ENCODE peak calls at places on chromosome 20, in five cellular contexts. Q, M, W, C and D are unnamed samples.

GRCh38 chr20:18224968-18225568 is 63.3 kb upstream of the ZNF133 start:
- DNase-seq in Q (peak; percentile 59), W (no peak), C (no peak), M (peak; percentile 72), D (peak; percentile 77)

GRCh38 chr20:18705490-18705889 is 108.1 kb upstream of the SCP2D1 start:
- DNase-seq in M (no peak), W (no peak), Q (peak; percentile 93), C (no peak), D (no peak)

GRCh38 chr20:38034108-38034649 is 633 bp downstream of the RPRD1B start:
- DNase-seq in W (no peak), Q (peak; percentile 3), M (peak; percentile 6), C (peak; percentile 13), D (no peak)

GRCh38 chr20:13772529-13772928 is 12.2 kb downstream of the ESF1 start:
- DNase-seq in C (no peak), Q (no peak), W (no peak), M (no peak), D (no peak)

GRCh38 chr20:7893019-7893730 is 47.1 kb downstream of the HAO1 start:
- DNase-seq in Q (no peak), W (no peak), C (no peak), M (peak; percentile 82), D (no peak)

GRCh38 chr20:55581519-55581918 is 423.8 kb downstream of the CBLN4 start:
- DNase-seq in C (no peak), Q (no peak), M (no peak), W (no peak), D (no peak)

GRCh38 chr20:10747019-10747418 is 73.2 kb upstream of the JAG1 start:
- DNase-seq in W (no peak), M (no peak), C (no peak), Q (no peak), D (no peak)

GRCh38 chr20:13839421-13840092 is 54.7 kb downstream of the NDUFAF5 start:
- DNase-seq in W (no peak), Q (peak; percentile 70), M (peak; percentile 77), C (no peak), D (no peak)

GRCh38 chr20:25308083-25308491 is 60.2 kb downstream of the PYGB start:
- DNase-seq in M (no peak), C (no peak), W (no peak), Q (no peak), D (peak; percentile 62)

GRCh38 chr20:57986776-57987175 is 241.7 kb downstream of the ANKRD60 start:
- DNase-seq in C (no peak), M (no peak), Q (no peak), W (no peak), D (no peak)

GRCh38 chr20:63182946-63183415 is 33.0 kb downstream of the YTHDF1 start:
- DNase-seq in Q (no peak), W (no peak), C (no peak), M (no peak), D (peak; percentile 44)

GRCh38 chr20:1631309-1632227 is 11.8 kb upstream of the SIRPB1 start:
- DNase-seq in C (no peak), W (no peak), M (peak; percentile 18), Q (peak; percentile 62), D (no peak)

GRCh38 chr20:10965936-10966470 is 292.2 kb upstream of the JAG1 start:
- DNase-seq in W (no peak), C (no peak), M (no peak), Q (peak; percentile 19), D (no peak)

GRCh38 chr20:5207138-5207537 is 80.3 kb downstream of the CDS2 start:
- DNase-seq in M (no peak), W (no peak), Q (no peak), C (no peak), D (no peak)

GRCh38 chr20:25238319-25239037 is 9.4 kb upstream of the PYGB start:
- DNase-seq in Q (peak; percentile 65), C (no peak), W (no peak), M (peak; percentile 65), D (no peak)

GRCh38 chr20:14303106-14303505 is 34.3 kb downstream of the FLRT3 start:
- DNase-seq in Q (no peak), M (no peak), W (no peak), C (no peak), D (no peak)

GRCh38 chr20:62725596-62726268 is 17.1 kb downstream of the NTSR1 start:
- DNase-seq in M (no peak), C (no peak), Q (no peak), W (no peak), D (peak; percentile 33)

GRCh38 chr20:63409066-63409833 is 48.1 kb upstream of the CHRNA4 start:
- DNase-seq in Q (no peak), C (peak; percentile 20), M (no peak), W (no peak), D (no peak)

GRCh38 chr20:61784801-61785566 is 280.7 kb downstream of the TAF4 start:
- DNase-seq in W (no peak), M (no peak), Q (no peak), C (no peak), D (no peak)

GRCh38 chr20:21509079-21509596 is 4.7 kb downstream of the NKX2-2 start:
- DNase-seq in C (no peak), Q (no peak), M (no peak), W (no peak), D (no peak)
- H3K4me3 ChIP-seq in C (no peak overlapping the region), Q (no peak overlapping the region), M (no peak overlapping the region), W (no peak overlapping the region), D (no peak overlapping the region)

DNA sequence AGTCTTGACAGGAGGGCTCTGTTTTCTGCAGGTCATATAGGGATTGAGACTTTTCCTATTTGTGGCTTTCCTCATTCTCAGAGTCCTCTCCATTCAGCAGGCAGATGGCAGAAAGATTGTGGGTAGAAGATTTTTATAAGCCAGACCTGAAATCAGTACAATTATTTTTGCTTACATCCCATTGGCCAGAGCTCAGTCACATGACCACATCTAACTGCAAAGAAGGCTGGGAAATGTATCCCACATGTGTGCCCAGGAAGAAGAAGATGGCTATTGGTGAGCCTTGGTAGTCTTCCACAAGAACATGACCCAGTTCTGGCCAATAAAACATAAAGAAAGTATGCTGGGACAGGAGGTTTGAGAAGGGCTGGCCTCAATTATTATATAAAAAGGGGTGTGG is 21.5 kb upstream of the CCN5 start:
- DNase-seq in Q (no peak), C (no peak), W (no peak), M (no peak), D (no peak)
- H3K4me1 ChIP-seq in Q (peaks cover 29% of the 10 kb centered on the region), C (peaks cover 7% of the 10 kb centered on the region), W (no peaks in the 10 kb centered on the region), M (peaks cover 14% of the 10 kb centered on the region), D (peaks cover 4% of the 10 kb centered on the region)

GRCh38 chr20:35010405-35011192 is 54.9 kb downstream of the MYH7B start:
- DNase-seq in Q (no peak), M (no peak), W (no peak), C (no peak), D (no peak)
- H3K4me3 ChIP-seq in Q (no peak overlapping the region), M (no peak overlapping the region), W (no peak overlapping the region), C (no peak overlapping the region), D (no peak overlapping the region)

DNA sequence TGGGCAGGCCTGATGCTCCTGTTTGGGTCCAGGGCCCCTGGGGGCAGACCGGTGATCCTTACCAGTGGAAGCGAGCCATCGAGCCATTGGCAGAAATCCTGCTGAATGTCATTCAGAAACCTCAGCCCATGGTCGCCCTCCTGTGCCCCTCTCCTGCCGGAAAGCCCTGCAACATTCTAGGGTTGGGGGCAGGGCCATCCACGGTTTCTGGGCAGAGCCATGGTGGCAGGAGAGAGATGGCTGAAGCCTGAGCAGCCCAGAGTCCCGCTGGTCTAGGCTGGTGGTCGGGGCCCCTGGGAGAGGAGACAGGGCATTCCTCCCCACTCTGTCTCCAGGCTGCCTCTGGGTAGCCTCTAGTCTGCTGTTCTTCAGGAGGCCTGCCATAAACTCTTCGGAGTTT is 19.6 kb upstream of the CHMP4B start:
- DNase-seq in W (no peak), Q (no peak), C (no peak), M (no peak), D (no peak)
- H3K4me1 ChIP-seq in W (no peaks in the 10 kb centered on the region), Q (peaks cover 7% of the 10 kb centered on the region), C (peaks cover 10% of the 10 kb centered on the region), M (peaks cover 32% of the 10 kb centered on the region), D (peaks cover 3% of the 10 kb centered on the region)

GRCh38 chr20:51017313-51017712 is 5.6 kb downstream of the KCNG1 start:
- DNase-seq in M (no peak), Q (no peak), W (no peak), C (no peak), D (no peak)

GRCh38 chr20:51012357-51012756 is 10.6 kb downstream of the KCNG1 start:
- DNase-seq in M (no peak), Q (no peak), C (no peak), W (no peak), D (no peak)

GRCh38 chr20:51013577-51014330 is 9.2 kb downstream of the KCNG1 start:
- DNase-seq in Q (no peak), C (no peak), W (no peak), M (no peak), D (no peak)

GRCh38 chr20:51016521-51016920 is 6.4 kb downstream of the KCNG1 start:
- DNase-seq in C (no peak), W (no peak), M (no peak), Q (no peak), D (no peak)

GRCh38 chr20:51014797-51015722 is 7.8 kb downstream of the KCNG1 start:
- DNase-seq in Q (peak; percentile 49), W (no peak), C (peak; percentile 36), M (peak; percentile 35), D (no peak)
- H3K4me3 ChIP-seq in Q (no peak overlapping the region), W (no peak overlapping the region), C (no peak overlapping the region), M (no peak overlapping the region), D (no peak overlapping the region)

GRCh38 chr20:48821261-48821910 is 6.4 kb downstream of the PREX1 start:
- DNase-seq in C (peak; percentile 84), W (no peak), M (peak; percentile 17), Q (no peak), D (no peak)

GRCh38 chr20:48822178-48822577 is 5.6 kb downstream of the PREX1 start:
- DNase-seq in M (no peak), Q (no peak), W (no peak), C (no peak), D (no peak)

GRCh38 chr20:48823476-48823875 is 4.3 kb downstream of the PREX1 start:
- DNase-seq in Q (no peak), M (no peak), W (no peak), C (no peak), D (no peak)

GRCh38 chr20:48823960-48824497 is 3.8 kb downstream of the PREX1 start:
- DNase-seq in C (peak; percentile 50), W (peak; percentile 65), Q (peak; percentile 83), M (peak; percentile 90), D (no peak)

GRCh38 chr20:48822879-48823385 is 4.9 kb downstream of the PREX1 start:
- DNase-seq in W (peak; percentile 21), C (no peak), Q (no peak), M (no peak), D (no peak)
- H3K4me1 ChIP-seq in W (peaks cover 81% of the 10 kb centered on the region), C (peaks cover 86% of the 10 kb centered on the region), Q (no peaks in the 10 kb centered on the region), M (peaks cover 10% of the 10 kb centered on the region), D (no peaks in the 10 kb centered on the region)

GRCh38 chr20:32051720-32052089 is 337 bp upstream of the HCK start:
- DNase-seq in C (no peak), M (no peak), W (no peak), Q (no peak), D (no peak)
- H3K4me3 ChIP-seq in C (no peak overlapping the region), M (no peak overlapping the region), W (no peak overlapping the region), Q (no peak overlapping the region), D (no peak overlapping the region)